ENCODE peak calls at places on chromosomes 11 and 22, in five cellular contexts. M, D, F, K and A are unnamed samples.

GRCh38 chr11:48020092-48020755 is 39.9 kb downstream of the PTPRJ start:
- DNase-seq in M (no peak), D (peak), F (no peak), K (no peak), A (no peak)

GRCh38 chr22:45600791-45601730 is 70.6 kb upstream of the ATXN10 start:
- DNase-seq in M (no peak), D (no peak), F (no peak), K (no peak), A (peak)

GRCh38 chr22:28560005-28560742 is 119.5 kb downstream of the TTC28 start:
- DNase-seq in M (no peak), D (no peak), F (no peak), K (no peak), A (peak)

GRCh38 chr11:125083312-125084056 is 20.4 kb downstream of the SLC37A2 start:
- DNase-seq in M (no peak), D (no peak), F (no peak), K (no peak), A (no peak)

GRCh38 chr22:43412808-43413785 is 1.3 kb downstream of the MPPED1 start:
- DNase-seq in M (no peak), D (no peak), F (no peak), K (peak), A (no peak)

GRCh38 chr11:58394195-58394594 is 12.5 kb downstream of the OR5B3 start:
- DNase-seq in M (no peak), D (no peak), F (no peak), K (no peak), A (peak)

GRCh38 chr11:17351510-17352176 is at the start of gene NCR3LG1:
- DNase-seq in M (no peak), D (peak), F (peak), K (peak), A (peak)

GRCh38 chr11:27429740-27430451 is 42.7 kb downstream of the LGR4 start:
- DNase-seq in M (peak), D (no peak), F (no peak), K (no peak), A (no peak)

GRCh38 chr11:46296520-46297448 is 19.3 kb downstream of the CREB3L1 start:
- DNase-seq in M (peak), D (no peak), F (peak), K (peak), A (peak)

GRCh38 chr11:88174627-88175003 is 628 bp downstream of the RAB38 start:
- DNase-seq in M (peak), D (peak), F (peak), K (peak), A (peak)

GRCh38 chr22:43185860-43186261 is 1.1 kb downstream of the TTLL12 start:
- DNase-seq in M (no peak), D (peak), F (peak), K (peak), A (peak)

GRCh38 chr11:120547871-120548681 is 36.5 kb downstream of the GRIK4 start:
- DNase-seq in M (peak), D (peak), F (peak), K (peak), A (peak)

GRCh38 chr22:17754233-17754925 is 19.9 kb downstream of the BID start:
- DNase-seq in M (no peak), D (no peak), F (no peak), K (peak), A (no peak)

GRCh38 chr11:47148903-47149535 is 27.7 kb downstream of the ARFGAP2 start:
- DNase-seq in M (no peak), D (peak), F (no peak), K (no peak), A (no peak)

DNA sequence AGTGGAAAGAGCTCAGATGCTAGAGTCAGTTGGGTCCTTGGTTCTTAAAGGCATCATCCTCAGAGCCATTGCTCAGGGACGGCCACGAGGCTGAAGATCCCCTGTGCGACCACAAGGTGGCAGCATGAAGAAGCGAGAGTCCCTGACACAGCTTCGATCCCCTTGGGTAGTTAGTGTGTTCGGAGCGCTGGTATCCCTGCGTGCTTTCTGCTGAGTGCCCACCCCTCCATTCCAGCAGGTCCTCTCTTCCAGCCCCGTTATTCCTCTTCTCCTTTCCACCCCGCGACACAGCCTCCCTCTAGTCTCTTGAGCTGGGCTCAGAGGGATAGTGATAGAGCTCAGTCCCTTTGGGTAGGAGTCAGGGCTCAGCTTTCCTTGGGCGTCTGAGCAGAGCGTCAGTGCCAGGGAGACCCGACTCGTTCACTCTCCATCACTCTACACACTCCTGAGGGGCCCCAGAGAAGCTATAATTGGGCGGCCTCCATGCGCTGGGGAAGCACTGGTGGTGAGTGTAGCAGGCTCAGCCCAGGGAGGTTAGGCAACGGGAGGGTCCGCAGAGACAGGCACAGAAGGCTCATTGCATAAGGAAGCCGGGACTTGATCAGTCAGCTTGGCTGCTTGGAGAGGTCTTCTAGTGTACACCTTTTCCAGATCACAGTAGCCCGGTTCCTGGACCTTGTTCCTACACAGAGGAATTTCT is at the start of gene OR51D1:
- DNase-seq in M (peak), D (peak), F (peak), K (peak), A (peak)
- H3K4me3 ChIP-seq in M (no peak), D (no peak), F (no peak), K (peak), A (no peak)

DNA sequence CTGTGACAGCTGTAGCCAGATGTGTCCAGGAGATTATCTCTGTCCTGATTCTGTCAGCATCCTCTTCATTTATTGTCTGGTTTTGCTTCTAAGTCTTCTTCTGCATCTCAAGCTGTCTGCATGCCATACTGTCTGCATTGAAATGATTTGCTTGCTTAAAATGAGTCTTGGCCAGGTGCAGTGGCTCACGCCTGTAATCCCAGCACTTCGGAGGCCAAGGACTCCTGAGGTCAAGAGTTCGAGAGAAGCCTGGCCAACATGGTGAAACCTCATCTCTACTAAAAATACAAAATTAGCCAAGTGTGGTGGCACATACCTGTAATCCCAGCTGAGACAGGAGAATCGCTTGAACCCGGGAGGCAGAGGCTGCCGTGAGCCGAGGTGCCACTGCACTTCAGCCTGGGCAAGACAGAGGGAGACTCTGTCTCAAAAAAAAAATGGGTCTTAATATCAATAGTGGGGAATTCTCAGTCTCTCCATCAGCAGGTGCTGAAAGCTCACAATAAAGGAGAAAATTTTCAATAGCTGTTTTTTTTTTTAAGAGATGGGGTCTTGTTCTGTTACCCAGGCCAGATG is 39.2 kb upstream of the AMPD3 start:
- DNase-seq in M (no peak), D (no peak), F (no peak), K (no peak), A (no peak)
- TF ChIP-seq CTCF in M (peak), D (no peak), F (no peak), K (no peak), A (no peak)

DNA sequence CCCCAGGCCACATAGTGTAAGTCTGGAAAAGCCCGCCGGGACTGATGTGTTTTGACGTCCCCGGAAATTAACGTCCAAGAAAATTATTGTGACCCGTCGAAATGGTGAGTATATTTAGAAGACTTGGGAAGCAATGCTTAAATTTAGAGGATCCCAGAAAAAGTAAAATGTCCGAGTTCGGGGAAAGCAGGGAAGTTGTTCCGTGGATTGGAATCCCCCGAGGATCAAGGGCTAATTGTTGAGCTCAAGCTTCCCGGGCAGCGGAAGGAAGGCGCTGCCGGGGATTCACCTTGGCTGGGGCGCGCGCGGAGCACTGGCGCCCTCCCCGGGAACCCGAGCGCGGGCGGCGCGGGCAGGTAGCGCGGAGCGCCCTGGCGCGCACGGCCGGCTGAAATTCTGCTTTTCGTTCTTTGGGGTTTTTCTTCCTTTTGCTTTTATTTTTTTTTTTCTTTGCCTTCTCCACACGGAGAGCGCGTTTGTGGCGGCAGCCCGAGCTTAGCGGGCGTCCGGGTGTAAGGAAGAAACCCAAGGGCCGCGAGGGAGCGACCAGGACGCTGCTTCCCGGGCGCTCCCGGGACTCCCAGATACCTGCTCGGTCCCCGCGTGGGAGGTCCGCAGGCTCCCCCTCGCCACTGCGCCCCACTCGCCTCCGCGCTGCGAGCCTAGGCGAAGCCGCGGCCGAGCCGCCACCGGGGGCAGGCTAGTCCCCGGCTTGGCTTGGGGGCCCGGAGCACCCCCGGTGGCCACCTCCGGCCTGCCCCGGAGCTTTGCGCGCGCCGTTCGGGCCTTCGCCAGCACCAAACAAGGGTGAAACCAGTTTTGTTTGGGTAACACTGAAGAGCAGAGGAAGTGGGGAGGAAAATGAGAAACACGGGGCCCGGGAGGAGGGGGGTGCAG is 4.7 kb upstream of the IGF2 start:
- DNase-seq in M (no peak), D (no peak), F (no peak), K (peak), A (no peak)
- H3K4me3 ChIP-seq in M (no peak), D (no peak), F (no peak), K (no peak), A (no peak)

DNA sequence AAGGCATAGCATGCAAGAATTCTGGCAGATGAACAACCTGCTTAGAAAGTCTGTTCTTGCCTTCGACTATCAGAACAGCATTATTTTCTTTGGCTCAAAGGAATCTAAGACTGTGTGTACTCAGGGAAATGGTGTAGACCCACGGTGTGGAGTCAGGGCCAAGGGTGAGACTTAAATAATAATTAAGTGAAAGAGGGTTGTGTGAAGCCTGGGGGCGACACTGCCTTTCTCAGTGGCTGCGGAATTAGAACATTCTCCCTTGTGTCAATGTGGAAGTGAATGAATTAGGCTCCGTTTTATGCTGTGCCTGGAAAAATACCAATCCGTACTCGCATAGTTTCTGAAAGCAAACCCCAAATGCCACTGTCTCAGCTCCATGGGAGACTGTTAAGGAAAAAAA is 50.7 kb downstream of the NAV2 start:
- DNase-seq in M (no peak), D (no peak), F (no peak), K (no peak), A (no peak)
- TF ChIP-seq CTCF in M (no peak), D (no peak), F (no peak), K (no peak), A (no peak)

GRCh38 chr11:83034673-83035014 is 37.1 kb downstream of the RAB30 start:
- DNase-seq in M (no peak), D (no peak), F (no peak), K (no peak), A (no peak)
- H3K4me3 ChIP-seq in M (no peak), D (no peak), F (peak), K (no peak), A (peak)

DNA sequence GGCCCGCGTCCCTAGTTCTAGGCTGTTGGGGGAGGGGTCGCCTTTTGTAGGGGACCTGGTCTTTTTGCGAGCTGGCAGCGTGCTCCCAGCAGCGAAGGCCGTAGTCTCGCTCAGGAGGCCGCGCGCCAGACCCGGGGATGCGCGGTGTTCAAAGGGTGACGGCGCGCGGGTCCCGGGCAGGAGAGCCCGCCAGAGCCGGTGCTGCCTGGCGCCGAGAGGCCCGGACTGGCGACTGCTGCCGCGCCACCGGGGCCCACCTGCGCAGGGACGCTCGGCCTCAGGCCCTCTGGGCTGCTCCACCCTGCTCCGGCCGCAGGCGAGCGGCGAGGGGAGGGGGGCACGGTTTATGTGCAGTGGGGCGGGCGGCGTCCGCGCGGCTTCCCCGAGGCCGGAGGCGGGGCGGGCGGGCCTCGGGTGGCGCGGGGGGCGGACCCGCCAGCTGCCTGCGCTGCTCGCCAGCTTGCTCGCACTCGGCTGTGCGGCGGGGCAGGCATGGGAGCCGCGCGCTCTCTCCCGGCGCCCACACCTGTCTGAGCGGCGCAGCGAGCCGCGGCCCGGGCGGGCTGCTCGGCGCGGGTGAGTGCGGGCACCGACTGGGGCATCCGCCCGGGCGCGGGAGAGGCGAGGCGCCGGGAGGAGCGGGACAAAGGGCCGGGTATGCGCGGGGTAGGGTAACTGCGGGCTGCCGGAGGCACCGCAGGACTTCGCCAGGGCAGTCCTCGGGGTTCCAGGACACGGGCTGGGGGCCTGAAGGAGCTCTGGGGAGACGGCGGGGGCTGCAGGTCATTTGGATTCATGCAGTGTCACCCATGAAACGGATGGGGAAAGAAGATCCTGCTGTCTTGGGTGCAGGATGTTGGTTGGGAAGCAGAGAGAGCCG is at the start of gene PRSS23:
- DNase-seq in M (no peak), D (peak), F (peak), K (peak), A (peak)
- TF ChIP-seq CTCF in M (no peak), D (no peak), F (no peak), K (no peak), A (no peak)

GRCh38 chr11:128686045-128686741 is 7.7 kb upstream of the FLI1 start:
- DNase-seq in M (no peak), D (no peak), F (no peak), K (peak), A (no peak)
- H3K4me3 ChIP-seq in M (no peak), D (peak), F (no peak), K (peak), A (no peak)

GRCh38 chr11:119316017-119316728 is 757 bp downstream of the MCAM start:
- DNase-seq in M (no peak), D (no peak), F (no peak), K (peak), A (no peak)

GRCh38 chr11:119316729-119317591 is at the start of gene MCAM:
- DNase-seq in M (no peak), D (no peak), F (no peak), K (peak), A (no peak)

GRCh38 chr11:119317592-119318239 is 786 bp upstream of the MCAM start:
- DNase-seq in M (no peak), D (no peak), F (no peak), K (no peak), A (no peak)

GRCh38 chr11:119314748-119315138 is 2.2 kb downstream of the MCAM start:
- DNase-seq in M (no peak), D (no peak), F (no peak), K (no peak), A (no peak)

DNA sequence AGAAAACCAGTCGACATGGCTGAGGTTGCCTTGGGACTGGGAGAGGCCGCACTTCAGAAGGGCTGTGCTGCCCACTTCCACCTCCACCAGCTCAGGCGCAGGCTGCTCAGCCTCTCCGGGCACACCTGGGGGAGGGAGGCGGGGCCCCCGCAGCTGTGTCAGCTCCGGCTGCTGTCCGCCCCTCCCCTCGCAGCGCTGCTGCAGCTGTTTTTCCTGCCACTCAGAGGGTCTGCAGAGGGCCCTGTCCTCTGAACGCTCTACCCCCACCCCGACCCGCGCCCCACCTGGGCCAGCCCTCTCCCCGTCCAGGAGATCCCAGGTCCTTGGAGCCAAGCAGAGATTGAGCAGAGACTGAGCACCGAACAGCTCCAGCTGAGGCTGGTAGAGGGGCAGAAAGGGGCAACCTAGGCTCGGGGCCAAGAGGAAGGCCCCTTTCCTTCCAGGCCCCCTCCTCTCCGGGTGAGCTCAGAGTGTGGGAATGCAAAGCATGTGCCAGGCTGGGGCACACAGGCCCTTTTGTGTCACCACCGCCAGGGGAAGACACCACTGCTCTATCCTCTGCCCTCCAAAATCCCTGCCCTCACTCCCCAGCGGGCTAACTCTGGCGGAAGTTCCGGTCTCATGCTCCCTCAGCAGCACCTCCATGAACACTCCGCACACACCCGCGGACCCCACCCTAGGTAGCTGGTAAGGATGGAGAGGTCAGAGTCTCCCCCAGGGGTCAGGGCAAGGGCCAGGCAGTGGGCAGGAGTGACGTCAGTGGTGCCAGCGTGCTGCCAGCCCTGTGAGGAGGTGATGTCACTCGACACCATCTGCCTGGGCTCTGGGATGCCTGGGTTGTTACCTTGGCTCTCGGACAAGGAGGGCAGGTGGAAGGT is 1.6 kb downstream of the MCAM start:
- DNase-seq in M (no peak), D (no peak), F (no peak), K (peak), A (no peak)
- TF ChIP-seq CTCF in M (no peak), D (no peak), F (no peak), K (peak), A (no peak)

GRCh38 chr11:2379471-2380174 is 2.5 kb downstream of the CD81 start:
- DNase-seq in M (no peak), D (no peak), F (peak), K (no peak), A (peak)
- H3K4me3 ChIP-seq in M (peak), D (peak), F (peak), K (no peak), A (peak)

GRCh38 chr11:100528872-100529416 is 158.1 kb upstream of the ARHGAP42 start:
- DNase-seq in M (no peak), D (no peak), F (no peak), K (no peak), A (no peak)

GRCh38 chr11:100525197-100525596 is 161.9 kb upstream of the ARHGAP42 start:
- DNase-seq in M (no peak), D (no peak), F (no peak), K (no peak), A (no peak)

GRCh38 chr11:100525635-100526034 is 161.5 kb upstream of the ARHGAP42 start:
- DNase-seq in M (no peak), D (no peak), F (no peak), K (peak), A (no peak)
- TF ChIP-seq CTCF in M (no peak), D (no peak), F (no peak), K (peak), A (no peak)